ENCODE peak calls at places on chromosomes 4 and X, in eight cellular contexts. Q, P, V, H, Y, K, L and X are unnamed samples.

GRCh38 chr4:1047976-1048780 is 36.8 kb downstream of the FGFRL1 start:
- DNase-seq in Q (no peak), P (peak), V (no peak), H (no peak), Y (no peak), K (peak), L (no peak), X (no peak)

GRCh38 chr4:140049024-140049923 is 104.7 kb downstream of the MAML3 start:
- DNase-seq in Q (peak), P (peak), V (peak), H (peak), Y (peak), K (peak), L (peak), X (peak)

GRCh38 chr4:148341980-148342800 is 100.0 kb downstream of the NR3C2 start:
- DNase-seq in Q (no peak), P (no peak), V (no peak), H (no peak), Y (no peak), K (no peak), L (no peak), X (no peak)

GRCh38 chr4:86939123-86939522 is 4.3 kb downstream of the AFF1 start:
- DNase-seq in Q (no peak), P (no peak), V (peak), H (no peak), Y (peak), K (no peak), L (no peak), X (peak)

GRCh38 chr4:742742-743311 is 37.2 kb downstream of the PCGF3 start:
- DNase-seq in Q (peak), P (peak), V (peak), H (peak), Y (peak), K (peak), L (peak), X (peak)

GRCh38 chrX:120768681-120769080 is 107.0 kb downstream of the CT47B1 start:
- DNase-seq in Q (no peak), P (no peak), V (no peak), H (peak), Y (peak), K (no peak), L (peak), X (peak)

GRCh38 chr4:71184195-71184781 is 154.5 kb upstream of the SLC4A4 start:
- DNase-seq in Q (no peak), P (peak), V (peak), H (peak), Y (peak), K (no peak), L (peak), X (peak)

GRCh38 chr4:33924239-33924638 is 2320.1 kb downstream of the ARAP2 start:
- DNase-seq in Q (no peak), P (no peak), V (no peak), H (peak), Y (peak), K (peak), L (peak), X (peak)

GRCh38 chr4:28117067-28117756 is 1256.6 kb downstream of the STIM2 start:
- DNase-seq in Q (no peak), P (no peak), V (no peak), H (no peak), Y (no peak), K (peak), L (no peak), X (no peak)

GRCh38 chr4:52372269-52372668 is 286.8 kb downstream of the USP46 start:
- DNase-seq in Q (no peak), P (no peak), V (no peak), H (no peak), Y (no peak), K (no peak), L (no peak), X (no peak)

GRCh38 chr4:65265526-65265925 is 404.8 kb downstream of the EPHA5 start:
- DNase-seq in Q (no peak), P (no peak), V (no peak), H (no peak), Y (no peak), K (no peak), L (no peak), X (no peak)

GRCh38 chrX:88612870-88613329 is 134.1 kb upstream of the CPXCR1 start:
- DNase-seq in Q (no peak), P (no peak), V (no peak), H (no peak), Y (no peak), K (no peak), L (no peak), X (peak)

GRCh38 chr4:84159767-84160166 is 339.3 kb downstream of the NKX6-1 start:
- DNase-seq in Q (no peak), P (no peak), V (peak), H (no peak), Y (peak), K (no peak), L (no peak), X (no peak)

GRCh38 chr4:5962416-5962815 is 55.8 kb downstream of the C4orf50 start:
- DNase-seq in Q (no peak), P (no peak), V (no peak), H (no peak), Y (no peak), K (no peak), L (no peak), X (no peak)

GRCh38 chr4:153241970-153242847 is 38.0 kb downstream of the TRIM2 start:
- DNase-seq in Q (no peak), P (no peak), V (no peak), H (peak), Y (no peak), K (no peak), L (no peak), X (no peak)

GRCh38 chrX:40987413-40987812 is 97.8 kb upstream of the USP9X start:
- DNase-seq in Q (no peak), P (no peak), V (no peak), H (no peak), Y (no peak), K (no peak), L (no peak), X (no peak)

GRCh38 chr4:119529788-119530187 is 98.8 kb downstream of the PDE5A start:
- DNase-seq in Q (no peak), P (no peak), V (no peak), H (no peak), Y (no peak), K (no peak), L (no peak), X (no peak)

GRCh38 chrX:119507206-119507605 is 39.0 kb downstream of the SLC25A5 start:
- DNase-seq in Q (no peak), P (no peak), V (no peak), H (no peak), Y (no peak), K (no peak), L (no peak), X (no peak)

GRCh38 chr4:165810726-165811125 is 62.3 kb upstream of the TLL1 start:
- DNase-seq in Q (no peak), P (no peak), V (no peak), H (no peak), Y (peak), K (no peak), L (peak), X (peak)

GRCh38 chr4:80331693-80332092 is 3.8 kb upstream of the CFAP299 start:
- DNase-seq in Q (no peak), P (no peak), V (no peak), H (no peak), Y (no peak), K (no peak), L (no peak), X (no peak)

GRCh38 chrX:2854918-2855317 is 26.2 kb downstream of the GYG2 start:
- DNase-seq in Q (no peak), P (no peak), V (no peak), H (no peak), Y (no peak), K (no peak), L (no peak), X (no peak)

GRCh38 chrX:45849261-45849660 is 648.6 kb upstream of the DIPK2B start:
- DNase-seq in Q (no peak), P (no peak), V (no peak), H (peak), Y (peak), K (no peak), L (peak), X (peak)

GRCh38 chr4:104488151-104488550 is 6.5 kb downstream of the CXXC4 start:
- DNase-seq in Q (no peak), P (no peak), V (peak), H (no peak), Y (no peak), K (no peak), L (no peak), X (no peak)

GRCh38 chrX:119189586-119189985 is 46.5 kb upstream of the PGRMC1 start:
- DNase-seq in Q (no peak), P (no peak), V (no peak), H (peak), Y (peak), K (no peak), L (peak), X (peak)

GRCh38 chrX:118286066-118286758 is 59.7 kb upstream of the WDR44 start:
- DNase-seq in Q (no peak), P (no peak), V (no peak), H (no peak), Y (no peak), K (no peak), L (peak), X (peak)

GRCh38 chr4:53490965-53491622 is 100.2 kb downstream of the LNX1 start:
- DNase-seq in Q (no peak), P (peak), V (peak), H (peak), Y (peak), K (no peak), L (peak), X (peak)

GRCh38 chr4:88528861-88529260 is 5.3 kb upstream of the PYURF start:
- DNase-seq in Q (no peak), P (no peak), V (no peak), H (peak), Y (no peak), K (no peak), L (peak), X (peak)

GRCh38 chr4:88523325-88524129 is at the start of gene PYURF:
- DNase-seq in Q (peak), P (peak), V (peak), H (peak), Y (peak), K (peak), L (peak), X (peak)

GRCh38 chr4:88527787-88528186 is 4.2 kb upstream of the PYURF start:
- DNase-seq in Q (no peak), P (no peak), V (peak), H (no peak), Y (no peak), K (no peak), L (no peak), X (no peak)

GRCh38 chr4:88522702-88523324 is 763 bp downstream of the PYURF start:
- DNase-seq in Q (no peak), P (peak), V (peak), H (peak), Y (peak), K (peak), L (peak), X (peak)

GRCh38 chr4:88526221-88526815 is 2.7 kb upstream of the PYURF start:
- DNase-seq in Q (no peak), P (no peak), V (no peak), H (peak), Y (peak), K (no peak), L (peak), X (peak)
- TF ChIP-seq CTCF in Q (peak), P (no peak), V (no peak), H (no peak), Y (peak), K (peak), L (no peak), X (no peak)

GRCh38 chr4:77003400-77003799 is 53.8 kb downstream of the SEPTIN11 start:
- DNase-seq in Q (no peak), P (no peak), V (no peak), H (no peak), Y (no peak), K (no peak), L (no peak), X (no peak)

GRCh38 chr4:76998251-76998901 is 48.8 kb downstream of the SEPTIN11 start:
- DNase-seq in Q (no peak), P (no peak), V (no peak), H (peak), Y (peak), K (no peak), L (peak), X (no peak)

GRCh38 chr4:77002321-77002720 is 52.8 kb downstream of the SEPTIN11 start:
- DNase-seq in Q (no peak), P (no peak), V (no peak), H (peak), Y (no peak), K (no peak), L (no peak), X (no peak)

GRCh38 chr4:77002721-77003120 is 53.2 kb downstream of the SEPTIN11 start:
- DNase-seq in Q (no peak), P (no peak), V (no peak), H (no peak), Y (no peak), K (no peak), L (no peak), X (no peak)

DNA sequence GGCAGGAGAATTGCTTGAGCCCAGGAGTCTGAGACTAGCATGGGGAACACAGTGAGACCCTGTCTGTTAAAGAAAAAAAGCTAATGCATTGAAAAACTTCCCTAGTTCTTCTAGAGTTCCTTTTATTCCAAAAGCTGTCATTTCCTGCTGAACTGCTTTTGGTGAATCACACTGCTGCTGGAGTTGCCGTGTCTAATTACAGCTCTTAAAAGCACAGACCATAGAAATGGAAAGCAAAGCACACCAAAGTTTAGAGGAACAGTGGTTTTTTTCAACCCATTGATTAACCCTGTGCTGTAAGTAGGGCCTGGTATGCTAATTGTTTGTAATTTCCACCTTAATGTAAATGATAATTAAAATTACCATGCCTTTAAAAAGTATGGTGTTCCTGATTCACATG is 52.4 kb downstream of the SEPTIN11 start:
- DNase-seq in Q (no peak), P (no peak), V (no peak), H (peak), Y (peak), K (no peak), L (peak), X (peak)
- H3K4me3 ChIP-seq in Q (no peak), P (no peak), V (no peak), H (no peak), Y (no peak), K (no peak), L (no peak), X (no peak)

GRCh38 chr4:76951333-76952033 is 1.9 kb downstream of the SEPTIN11 start:
- DNase-seq in Q (no peak), P (no peak), V (no peak), H (peak), Y (no peak), K (no peak), L (peak), X (peak)
- TF ChIP-seq CTCF in Q (no peak), P (no peak), V (no peak), H (no peak), Y (no peak), K (no peak), L (no peak), X (no peak)

DNA sequence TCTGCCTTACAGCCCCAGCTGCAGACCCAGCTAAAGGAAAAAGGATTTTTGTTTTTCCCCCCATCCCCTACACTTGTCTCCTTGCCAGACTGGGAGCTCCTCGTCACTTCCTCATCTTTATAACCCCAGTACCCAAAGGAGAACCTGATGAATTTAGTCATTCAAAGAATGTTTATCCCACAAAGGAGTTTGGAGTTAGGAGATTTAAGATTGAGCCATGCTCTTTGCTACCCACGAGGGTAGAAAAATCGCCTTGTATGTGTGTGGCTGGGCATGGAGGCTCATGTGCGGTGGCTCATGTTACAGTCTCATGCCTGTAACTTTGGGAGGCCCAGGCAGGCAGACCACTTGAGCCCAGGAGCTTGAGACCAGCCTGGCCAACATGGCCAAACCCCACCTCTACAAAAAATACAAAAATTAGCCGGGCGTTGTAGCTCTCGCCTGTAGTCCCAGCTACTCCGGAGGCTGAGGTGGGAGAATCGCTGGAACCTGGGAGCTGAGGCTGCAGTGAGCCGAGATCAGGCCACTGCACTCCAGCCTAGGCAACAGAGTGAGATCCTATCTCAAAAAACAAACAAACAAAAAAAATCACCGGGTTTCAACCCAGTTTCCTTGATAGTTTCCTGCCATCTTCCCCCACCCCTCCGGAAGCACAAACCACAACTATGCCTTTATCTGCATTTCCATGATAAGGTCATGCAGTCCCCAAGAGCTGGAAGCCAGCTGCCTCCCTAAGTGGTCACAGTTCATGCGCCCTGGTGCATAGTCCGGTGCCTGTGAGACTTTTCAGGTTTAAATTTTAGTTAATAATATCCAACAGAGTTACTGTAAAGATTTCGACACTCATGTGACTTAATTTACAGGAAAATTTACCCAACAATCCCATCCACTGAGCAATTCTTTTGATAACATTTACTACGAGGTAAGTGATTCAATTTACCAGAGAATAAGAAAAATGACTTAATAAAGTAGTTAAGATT is 1.5 kb downstream of the CFAP97 start:
- DNase-seq in Q (peak), P (no peak), V (peak), H (peak), Y (peak), K (no peak), L (peak), X (peak)
- H3K4me3 ChIP-seq in Q (no peak), P (no peak), V (peak), H (no peak), Y (peak), K (peak), L (peak), X (peak)

DNA sequence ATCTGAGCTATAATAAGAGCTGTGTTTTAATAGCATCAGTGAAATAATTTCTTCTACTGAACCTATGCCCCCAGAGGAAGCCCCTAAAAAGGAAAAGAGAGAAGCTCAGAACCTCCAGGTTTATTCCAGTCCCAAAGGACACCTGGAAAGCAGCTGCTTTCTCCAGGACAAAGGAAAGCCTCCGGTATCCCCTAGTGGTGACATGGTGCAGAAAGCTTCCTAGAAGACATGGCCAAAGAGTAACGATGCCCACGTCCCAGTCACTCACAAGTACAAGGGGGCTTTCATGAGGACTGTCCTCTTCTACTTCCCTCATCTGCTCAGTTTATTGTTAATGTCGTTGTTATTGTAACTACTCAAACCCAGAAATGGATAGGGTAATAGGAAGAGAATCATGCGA is 343.9 kb downstream of the UNC5C start:
- DNase-seq in Q (no peak), P (no peak), V (no peak), H (no peak), Y (no peak), K (no peak), L (no peak), X (no peak)
- TF ChIP-seq CTCF in Q (no peak), P (no peak), V (peak), H (no peak), Y (peak), K (no peak), L (no peak), X (peak)

GRCh38 chrX:76428243-76429130 is 977 bp downstream of the MAGEE1 start:
- DNase-seq in Q (peak), P (peak), V (peak), H (no peak), Y (no peak), K (peak), L (no peak), X (no peak)
- H3K4me3 ChIP-seq in Q (peak), P (peak), V (peak), H (peak), Y (peak), K (peak), L (peak), X (peak)